ENCODE peak calls at places on chromosome 14, in five cellular contexts. Y is CD8-positive, alpha-beta T cell; G is Karpas-422; X is IMR-90; K is gastrocnemius medialis. E is an unnamed sample. For H3K4me1, the result is how much of the 10 kb centered on the place peaks cover.

GRCh38 chr14:35971965-35972630 is 146.0 kb downstream of the BRMS1L start:
- DNase-seq in Y (no peak), G (no peak), X (no peak), K (no peak), E (no peak)

GRCh38 chr14:23137221-23138172 is 18.4 kb upstream of the CEBPE start:
- DNase-seq in Y (no peak), G (no peak), X (no peak), K (no peak), E (no peak)

GRCh38 chr14:57761800-57762199 is 104.1 kb downstream of the SLC35F4 start:
- DNase-seq in Y (no peak), G (no peak), X (no peak), K (no peak), E (no peak)

GRCh38 chr14:29743566-29743965 is 184.1 kb downstream of the PRKD1 start:
- DNase-seq in Y (no peak), G (no peak), X (no peak), K (no peak), E (peak)

GRCh38 chr14:93729993-93730392 is 58.3 kb downstream of the PRIMA1 start:
- DNase-seq in Y (no peak), G (no peak), X (no peak), K (no peak), E (no peak)

GRCh38 chr14:21084988-21085853 is 13.2 kb downstream of the ZNF219 start:
- DNase-seq in Y (no peak), G (no peak), X (peak), K (peak), E (no peak)

GRCh38 chr14:53695692-53696091 is 260.9 kb downstream of the BMP4 start:
- DNase-seq in Y (no peak), G (no peak), X (no peak), K (no peak), E (no peak)

GRCh38 chr14:56210570-56210969 is 92.4 kb downstream of the PELI2 start:
- DNase-seq in Y (no peak), G (peak), X (no peak), K (no peak), E (no peak)

GRCh38 chr14:105204206-105204930 is 23.3 kb upstream of the NUDT14 start:
- DNase-seq in Y (no peak), G (no peak), X (no peak), K (peak), E (no peak)

GRCh38 chr14:35897616-35898111 is 71.5 kb downstream of the BRMS1L start:
- DNase-seq in Y (no peak), G (no peak), X (no peak), K (no peak), E (no peak)

GRCh38 chr14:29282169-29282568 is 515.6 kb downstream of the FOXG1 start:
- DNase-seq in Y (no peak), G (no peak), X (peak), K (no peak), E (no peak)

GRCh38 chr14:93007225-93007997 is 84.5 kb downstream of the CHGA start:
- DNase-seq in Y (no peak), G (no peak), X (peak), K (peak), E (peak)

GRCh38 chr14:45134051-45134958 is at the start of gene FKBP3:
- DNase-seq in Y (peak), G (peak), X (peak), K (peak), E (peak)

GRCh38 chr14:73800970-73801515 is 50.6 kb upstream of the PTGR2 start:
- DNase-seq in Y (no peak), G (peak), X (no peak), K (no peak), E (no peak)

GRCh38 chr14:78836777-78837176 is 666.6 kb downstream of the NRXN3 start:
- DNase-seq in Y (no peak), G (peak), X (peak), K (peak), E (no peak)

GRCh38 chr14:21868442-21869046 is 194.9 kb upstream of the OR4E1 start:
- DNase-seq in Y (peak), G (peak), X (peak), K (no peak), E (no peak)

GRCh38 chr14:72826039-72826438 is 67.9 kb downstream of the DPF3 start:
- DNase-seq in Y (no peak), G (no peak), X (no peak), K (no peak), E (no peak)

GRCh38 chr14:105365101-105365500 is 33.2 kb upstream of the TEX22 start:
- DNase-seq in Y (no peak), G (no peak), X (no peak), K (no peak), E (no peak)

GRCh38 chr14:82502043-82502442 is 968.4 kb upstream of the SEL1L start:
- DNase-seq in Y (no peak), G (no peak), X (no peak), K (no peak), E (no peak)

GRCh38 chr14:60250318-60251035 is 1.5 kb downstream of the PPM1A start:
- DNase-seq in Y (no peak), G (peak), X (peak), K (peak), E (no peak)

GRCh38 chr14:105374389-105374788 is 23.9 kb upstream of the TEX22 start:
- DNase-seq in Y (no peak), G (no peak), X (no peak), K (no peak), E (no peak)

GRCh38 chr14:24441485-24441884 is 1.1 kb downstream of the SDR39U1 start:
- DNase-seq in Y (no peak), G (no peak), X (no peak), K (no peak), E (no peak)

GRCh38 chr14:39268393-39268792 is 34.7 kb downstream of the MIA2 start:
- DNase-seq in Y (no peak), G (peak), X (peak), K (no peak), E (no peak)

GRCh38 chr14:47040490-47040889 is 388.9 kb upstream of the RPL10L start:
- DNase-seq in Y (no peak), G (no peak), X (no peak), K (no peak), E (no peak)

GRCh38 chr14:54650331-54651017 is 83.5 kb downstream of the SAMD4A start:
- DNase-seq in Y (no peak), G (no peak), X (peak), K (peak), E (peak)

GRCh38 chr14:72476657-72477499 is 417.0 kb downstream of the DPF3 start:
- DNase-seq in Y (peak), G (no peak), X (peak), K (peak), E (no peak)

GRCh38 chr14:78974691-78975090 is 804.5 kb downstream of the NRXN3 start:
- DNase-seq in Y (no peak), G (no peak), X (peak), K (no peak), E (no peak)

GRCh38 chr14:70821916-70822705 is 12.8 kb upstream of the MAP3K9 start:
- DNase-seq in Y (peak), G (peak), X (peak), K (peak), E (peak)

GRCh38 chr14:36105401-36105800 is 71.1 kb downstream of the PTCSC3 start:
- DNase-seq in Y (no peak), G (peak), X (no peak), K (no peak), E (no peak)

GRCh38 chr14:104979758-104980591 is 1.8 kb upstream of the AHNAK2 start:
- DNase-seq in Y (no peak), G (no peak), X (peak), K (peak), E (peak)

GRCh38 chr14:68292467-68293334 is 473.1 kb downstream of the RAD51B start:
- DNase-seq in Y (no peak), G (no peak), X (no peak), K (no peak), E (no peak)
- H3K4me1 ChIP-seq in Y (under half), G (under half), X (under half), K (under half), E (under half)

GRCh38 chr14:99278836-99279235 is 6.8 kb upstream of the BCL11B start:
- DNase-seq in Y (no peak), G (no peak), X (no peak), K (no peak), E (no peak)

GRCh38 chr14:99282261-99283050 is 10.5 kb upstream of the BCL11B start:
- DNase-seq in Y (no peak), G (no peak), X (no peak), K (no peak), E (no peak)

GRCh38 chr14:99281396-99281795 is 9.4 kb upstream of the BCL11B start:
- DNase-seq in Y (no peak), G (no peak), X (no peak), K (no peak), E (no peak)

GRCh38 chr14:99280041-99280731 is 8.2 kb upstream of the BCL11B start:
- DNase-seq in Y (no peak), G (no peak), X (no peak), K (no peak), E (no peak)

DNA sequence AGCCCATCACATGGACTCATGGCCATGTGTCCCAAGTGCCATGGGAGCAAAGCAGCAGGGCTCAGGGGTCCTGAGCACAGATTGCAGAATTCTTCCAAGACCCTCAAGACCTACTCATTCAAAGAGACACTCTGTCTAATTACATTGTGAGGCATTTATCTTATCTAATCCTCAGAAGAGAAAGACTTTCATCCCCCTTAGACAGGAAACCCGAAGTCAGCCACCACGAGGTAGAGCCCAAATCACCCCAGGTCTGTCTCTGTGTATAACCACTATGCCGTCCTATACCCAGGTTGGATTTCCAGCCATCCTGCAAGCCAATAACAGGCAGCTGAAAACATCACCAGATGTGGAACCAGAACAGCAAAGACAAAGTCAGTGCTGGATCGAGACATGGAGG is 8.9 kb upstream of the BCL11B start:
- DNase-seq in Y (no peak), G (no peak), X (no peak), K (no peak), E (no peak)
- H3K4me1 ChIP-seq in Y (under half), G (under half), X (under half), K (under half), E (under half)

DNA sequence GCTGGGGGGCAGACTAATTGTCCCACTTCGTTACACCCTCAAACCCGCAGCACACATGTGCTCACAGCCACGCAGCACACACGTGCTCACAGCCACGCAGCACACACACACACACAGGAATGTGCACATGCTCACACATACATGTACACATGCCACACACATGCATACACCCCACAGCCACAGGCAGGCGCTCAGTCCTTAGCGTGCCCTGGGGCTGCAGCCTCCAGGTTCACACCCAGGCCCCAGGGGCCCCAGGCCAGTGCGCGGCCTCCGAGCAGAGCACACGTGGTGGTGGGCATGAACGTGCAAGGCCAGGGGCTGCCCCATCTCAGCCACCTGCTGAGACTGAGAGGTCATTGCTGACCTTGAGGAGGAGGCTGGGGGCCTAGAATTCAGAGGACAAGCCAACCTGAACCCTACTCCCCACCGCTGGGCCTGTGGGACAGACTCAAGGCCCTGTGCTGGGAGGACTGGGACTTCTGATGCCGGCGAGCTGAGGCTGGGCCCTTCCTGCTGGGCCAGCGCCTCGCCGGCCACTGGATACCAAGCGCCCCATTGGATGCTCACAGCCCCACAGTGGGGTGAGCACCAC is 15.7 kb downstream of the TRMT61A start:
- DNase-seq in Y (no peak), G (no peak), X (no peak), K (no peak), E (no peak)
- H3K4me1 ChIP-seq in Y (under half), G (under half), X (under half), K (under half), E (under half)

DNA sequence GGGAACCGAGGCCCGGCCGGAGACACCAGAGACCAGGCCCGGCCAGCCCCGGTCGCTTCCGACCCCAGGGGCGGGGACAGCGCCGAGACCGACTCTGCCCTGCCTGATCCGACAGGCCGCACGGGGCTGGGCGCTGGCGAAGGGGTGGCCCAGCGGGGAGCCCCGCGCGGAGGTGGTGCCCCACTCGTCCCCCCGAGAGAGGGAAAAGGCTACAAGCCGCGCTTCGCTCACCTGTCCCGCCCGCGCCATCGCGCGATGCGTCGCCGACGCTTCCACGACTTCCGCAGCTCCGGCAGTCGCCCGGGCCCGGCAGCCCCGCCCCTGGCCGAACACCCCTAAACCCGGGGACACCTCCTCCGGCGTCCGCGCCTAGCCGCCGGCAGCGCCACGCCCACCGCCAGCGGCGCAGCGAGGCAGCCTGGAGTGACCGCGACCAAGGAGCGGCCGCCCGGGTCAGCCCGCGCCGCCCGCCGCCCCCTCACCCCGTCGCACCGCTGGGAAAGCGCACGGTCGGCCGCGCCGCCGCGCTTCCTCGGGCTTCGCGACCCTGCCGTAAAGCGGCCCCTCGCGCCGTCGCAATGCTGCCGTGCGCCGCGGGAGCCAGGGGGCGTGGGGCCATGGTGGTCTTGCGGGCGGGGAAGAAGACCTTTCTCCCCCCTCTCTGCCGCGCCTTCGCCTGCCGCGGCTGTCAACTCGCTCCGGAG is at the start of the genes BAG5 and COA8:
- DNase-seq in Y (peak), G (peak), X (peak), K (peak), E (peak)
- H3K4me1 ChIP-seq in Y (under half), G (half or more), X (under half), K (half or more), E (under half)

GRCh38 chr14:101224356-101225115 is 321.0 kb upstream of the RTL1 start:
- DNase-seq in Y (no peak), G (no peak), X (no peak), K (no peak), E (no peak)

GRCh38 chr14:101225729-101226152 is 322.2 kb upstream of the RTL1 start:
- DNase-seq in Y (no peak), G (no peak), X (no peak), K (no peak), E (no peak)

GRCh38 chr14:101223561-101224162 is 320.1 kb upstream of the RTL1 start:
- DNase-seq in Y (no peak), G (no peak), X (no peak), K (no peak), E (no peak)

GRCh38 chr14:101226265-101226602 is 322.7 kb upstream of the RTL1 start:
- DNase-seq in Y (no peak), G (no peak), X (no peak), K (no peak), E (no peak)

DNA sequence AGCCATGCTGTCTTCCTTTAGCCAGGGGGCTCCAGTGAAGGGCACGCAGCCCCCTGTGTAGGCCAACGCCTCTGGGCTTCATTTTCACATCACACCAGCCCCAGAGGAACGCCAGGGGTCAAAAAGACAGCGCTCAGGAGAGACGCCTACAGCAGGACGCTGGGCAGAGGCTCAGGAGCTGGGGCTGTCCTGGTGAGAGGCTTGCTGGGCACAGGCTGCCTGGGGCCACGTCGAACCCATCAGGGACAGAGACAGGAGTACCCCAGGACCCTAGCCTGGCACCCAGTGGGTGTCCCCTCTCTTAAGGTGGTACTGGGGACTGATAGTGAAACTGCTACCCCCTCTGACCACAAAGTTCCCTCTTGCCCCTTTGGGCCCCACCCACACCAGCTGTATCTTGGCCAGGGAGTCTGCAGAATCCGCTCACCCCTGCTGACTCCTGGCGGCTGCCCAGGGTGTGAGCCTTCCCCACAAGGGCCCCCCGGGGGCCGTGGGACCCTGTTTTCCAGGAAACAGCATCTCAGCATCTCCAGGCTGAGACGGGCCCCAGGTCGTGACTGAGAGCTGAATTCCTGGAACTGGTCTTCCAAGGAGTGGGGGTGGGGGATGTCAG is 321.7 kb upstream of the RTL1 start:
- DNase-seq in Y (no peak), G (no peak), X (no peak), K (no peak), E (no peak)
- H3K4me1 ChIP-seq in Y (under half), G (under half), X (under half), K (under half), E (under half)

GRCh38 chr14:64946310-64947045 is 3.9 kb upstream of the GPX2 start:
- DNase-seq in Y (no peak), G (no peak), X (no peak), K (no peak), E (no peak)

GRCh38 chr14:64943981-64944520 is 1.5 kb upstream of the GPX2 start:
- DNase-seq in Y (no peak), G (no peak), X (no peak), K (no peak), E (no peak)

GRCh38 chr14:64943556-64943955 is 1.0 kb upstream of the GPX2 start:
- DNase-seq in Y (no peak), G (no peak), X (no peak), K (no peak), E (no peak)

GRCh38 chr14:64945431-64945830 is 2.9 kb upstream of the GPX2 start:
- DNase-seq in Y (no peak), G (no peak), X (no peak), K (no peak), E (no peak)

GRCh38 chr14:64944861-64945260 is 2.3 kb upstream of the GPX2 start:
- DNase-seq in Y (no peak), G (no peak), X (no peak), K (no peak), E (no peak)
- H3K4me1 ChIP-seq in Y (under half), G (under half), X (under half), K (under half), E (under half)

GRCh38 chr14:81199084-81199483 is 21.7 kb downstream of the GTF2A1 start:
- DNase-seq in Y (no peak), G (no peak), X (no peak), K (no peak), E (no peak)

GRCh38 chr14:81193924-81194633 is 26.7 kb downstream of the GTF2A1 start:
- DNase-seq in Y (no peak), G (no peak), X (no peak), K (no peak), E (no peak)

GRCh38 chr14:81205639-81206038 is 15.1 kb downstream of the GTF2A1 start:
- DNase-seq in Y (no peak), G (peak), X (peak), K (no peak), E (no peak)

GRCh38 chr14:81198651-81199050 is 22.1 kb downstream of the GTF2A1 start:
- DNase-seq in Y (no peak), G (no peak), X (no peak), K (no peak), E (no peak)

GRCh38 chr14:81200041-81200440 is 20.7 kb downstream of the GTF2A1 start:
- DNase-seq in Y (no peak), G (no peak), X (no peak), K (no peak), E (no peak)
- H3K4me1 ChIP-seq in Y (under half), G (under half), X (under half), K (under half), E (under half)

GRCh38 chr14:91731986-91732385 is at the start of gene CATSPERB:
- DNase-seq in Y (no peak), G (no peak), X (no peak), K (no peak), E (no peak)
- H3K4me1 ChIP-seq in Y (under half), G (under half), X (under half), K (under half), E (under half)

GRCh38 chr14:61530296-61530695 is 165.0 kb upstream of the HIF1A start:
- DNase-seq in Y (no peak), G (no peak), X (no peak), K (no peak), E (no peak)
- H3K4me1 ChIP-seq in Y (under half), G (under half), X (under half), K (under half), E (under half)

E was measured in uterus.